ENCODE peak calls at places on chromosomes 3 and 15, in five cellular contexts. L is A549, Z is prostate gland, J is testis, E is IMR-90. K is an unnamed sample.

GRCh38 chr3:150687613-150688012 is 16.1 kb downstream of the ERICH6 start:
- DNase-seq in L (no peak), Z (no peak), J (no peak), E (no peak), K (no peak)

GRCh38 chr3:186915808-186916796 is 14.2 kb upstream of the ST6GAL1 start:
- DNase-seq in L (no peak), Z (peak; percentile 49), J (no peak), E (no peak), K (no peak)

GRCh38 chr3:170701696-170702678 is 116.1 kb upstream of the SLC7A14 start:
- DNase-seq in L (no peak), Z (no peak), J (no peak), E (no peak), K (no peak)

GRCh38 chr15:33201376-33202189 is 7.1 kb upstream of the FMN1 start:
- DNase-seq in L (peak; percentile 91), Z (no peak), J (no peak), E (peak; percentile 20), K (peak; percentile 75)

GRCh38 chr3:196793224-196793623 is 53.6 kb downstream of the PAK2 start:
- DNase-seq in L (peak; percentile 69), Z (peak; percentile 25), J (no peak), E (peak; percentile 97), K (no peak)

GRCh38 chr15:36644156-36644896 is 64.9 kb downstream of the CDIN1 start:
- DNase-seq in L (no peak), Z (no peak), J (no peak), E (no peak), K (no peak)

GRCh38 chr3:126310816-126311215 is 46.4 kb downstream of the KLF15 start:
- DNase-seq in L (no peak), Z (no peak), J (no peak), E (no peak), K (no peak)

GRCh38 chr3:2516762-2517441 is 418.2 kb downstream of the CNTN4 start:
- DNase-seq in L (no peak), Z (no peak), J (no peak), E (no peak), K (no peak)

GRCh38 chr3:17136251-17136721 is 251.5 kb downstream of the PLCL2 start:
- DNase-seq in L (no peak), Z (no peak), J (peak; percentile 89), E (no peak), K (peak; percentile 29)

GRCh38 chr15:68626739-68627138 is 47.9 kb downstream of the CORO2B start:
- DNase-seq in L (no peak), Z (no peak), J (no peak), E (peak; percentile 58), K (no peak)

GRCh38 chr3:132513057-132513456 is 84.0 kb upstream of the ACKR4 start:
- DNase-seq in L (no peak), Z (no peak), J (no peak), E (no peak), K (no peak)

GRCh38 chr3:155847993-155848392 is 6.2 kb downstream of the SLC33A1 start:
- DNase-seq in L (no peak), Z (no peak), J (no peak), E (no peak), K (no peak)

GRCh38 chr3:42991369-42992315 is 12.5 kb downstream of the GASK1A start:
- DNase-seq in L (no peak), Z (no peak), J (no peak), E (peak; percentile 9), K (no peak)

GRCh38 chr3:49120096-49120437 is 556 bp downstream of the USP19 start:
- DNase-seq in L (no peak), Z (no peak), J (no peak), E (peak; percentile 6), K (no peak)

GRCh38 chr3:94234177-94234788 is 171.4 kb downstream of the NSUN3 start:
- DNase-seq in L (peak; percentile 60), Z (peak; percentile 20), J (peak; percentile 62), E (peak; percentile 44), K (peak; percentile 17)

GRCh38 chr15:76987896-76988860 is 6.7 kb upstream of the PSTPIP1 start:
- DNase-seq in L (no peak), Z (no peak), J (peak; percentile 44), E (no peak), K (peak; percentile 58)

GRCh38 chr3:115581347-115582135 is 41.8 kb upstream of the GAP43 start:
- DNase-seq in L (no peak), Z (no peak), J (no peak), E (peak; percentile 15), K (no peak)

GRCh38 chr3:186515115-186515514 is 29.1 kb downstream of the CRYGS start:
- DNase-seq in L (no peak), Z (no peak), J (no peak), E (no peak), K (no peak)

GRCh38 chr15:37973856-37974255 is 39.4 kb downstream of the TMCO5A start:
- DNase-seq in L (no peak), Z (no peak), J (no peak), E (peak; percentile 24), K (no peak)

GRCh38 chr3:71430941-71431552 is 152.5 kb downstream of the FOXP1 start:
- DNase-seq in L (no peak), Z (no peak), J (no peak), E (no peak), K (no peak)

GRCh38 chr15:36498922-36499321 is 80.5 kb upstream of the CDIN1 start:
- DNase-seq in L (no peak), Z (no peak), J (no peak), E (no peak), K (no peak)

GRCh38 chr15:87681054-87681453 is 575.5 kb downstream of the NTRK3 start:
- DNase-seq in L (no peak), Z (no peak), J (no peak), E (no peak), K (no peak)

GRCh38 chr3:48472923-48473616 is 26.5 kb downstream of the ATRIP start:
- DNase-seq in L (peak; percentile 92), Z (peak; percentile 88), J (peak; percentile 90), E (peak; percentile 91), K (peak; percentile 93)

GRCh38 chr3:4889896-4890295 is 89.3 kb upstream of the BHLHE40 start:
- DNase-seq in L (no peak), Z (no peak), J (no peak), E (peak; percentile 41), K (no peak)

GRCh38 chr3:43817825-43818224 is 127.1 kb downstream of the ABHD5 start:
- DNase-seq in L (no peak), Z (no peak), J (no peak), E (no peak), K (no peak)

GRCh38 chr3:38519651-38520050 is 23.5 kb downstream of the EXOG start:
- DNase-seq in L (no peak), Z (no peak), J (no peak), E (no peak), K (no peak)

GRCh38 chr15:41992151-41992802 is 19.9 kb upstream of the EHD4 start:
- DNase-seq in L (no peak), Z (no peak), J (no peak), E (no peak), K (no peak)

GRCh38 chr3:50347187-50347813 is 1.8 kb upstream of the ZMYND10 start:
- DNase-seq in L (peak; percentile 62), Z (peak; percentile 73), J (peak; percentile 79), E (peak; percentile 71), K (peak; percentile 83)

GRCh38 chr15:36831125-36831914 is 251.9 kb downstream of the CDIN1 start:
- DNase-seq in L (no peak), Z (no peak), J (no peak), E (peak; percentile 97), K (no peak)

GRCh38 chr3:105585-105984 is 91.0 kb upstream of the CHL1 start:
- DNase-seq in L (no peak), Z (no peak), J (no peak), E (no peak), K (no peak)

GRCh38 chr3:172808969-172809546 is 58.5 kb downstream of the ECT2 start:
- DNase-seq in L (peak; percentile 40), Z (no peak), J (no peak), E (peak; percentile 61), K (no peak)

GRCh38 chr15:81106560-81106959 is 27.5 kb upstream of the CFAP161 start:
- DNase-seq in L (peak; percentile 64), Z (peak; percentile 51), J (peak; percentile 67), E (peak; percentile 87), K (peak; percentile 68)

GRCh38 chr15:83475551-83475950 is 28.4 kb downstream of the SH3GL3 start:
- DNase-seq in L (no peak), Z (no peak), J (no peak), E (peak; percentile 12), K (no peak)

GRCh38 chr3:130671545-130671944 is 75.1 kb downstream of the PIK3R4 start:
- DNase-seq in L (no peak), Z (no peak), J (no peak), E (peak; percentile 16), K (no peak)

DNA sequence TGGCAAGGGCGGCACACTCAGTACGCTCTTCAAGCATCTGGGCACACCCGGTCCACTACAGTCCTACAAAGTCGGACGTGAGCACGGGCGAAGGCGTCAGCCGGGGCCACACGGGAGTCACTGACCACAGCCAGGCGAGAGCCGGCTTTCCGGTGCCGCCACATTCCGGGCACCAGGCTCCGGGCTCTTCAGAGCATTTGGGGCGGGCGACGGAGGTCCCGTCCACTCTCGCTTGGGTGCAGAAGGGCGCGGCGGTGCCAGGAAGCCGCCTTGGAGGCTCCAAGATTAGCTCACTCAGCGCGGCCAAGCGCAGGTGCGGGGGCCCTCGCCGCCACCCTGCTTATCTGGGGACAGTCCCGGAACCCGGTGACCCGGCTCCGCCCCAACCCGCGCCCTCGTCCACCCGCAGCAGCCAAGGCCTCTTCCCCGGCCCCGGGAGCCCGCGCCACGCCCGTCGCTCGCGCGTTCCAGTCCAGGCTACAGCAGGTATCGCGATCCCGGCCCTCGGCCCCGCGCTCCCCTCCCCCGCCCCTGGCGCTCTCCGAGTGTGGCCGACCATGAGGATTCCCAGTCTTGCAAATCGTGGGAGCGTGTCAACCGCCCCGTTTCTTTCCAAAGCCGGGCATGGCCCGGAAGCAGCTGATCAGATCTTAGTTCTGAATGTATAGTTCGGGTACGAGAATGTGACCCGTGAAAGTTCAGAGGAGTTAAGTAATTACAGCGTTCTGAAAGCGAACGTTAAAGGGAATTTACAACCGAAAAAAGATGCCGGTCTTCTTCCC is at the start of gene ADPRH:
- DNase-seq in L (peak; percentile 77), Z (peak; percentile 57), J (peak; percentile 85), E (peak; percentile 17), K (peak; percentile 87)
- TF ChIP-seq POLR2A in L (peak; percentile 44), Z (peak; percentile 18), J (no peak), E (no peak), K (peak; percentile 84)

GRCh38 chr3:67699877-67700276 is 45.5 kb upstream of the SUCLG2 start:
- DNase-seq in L (no peak), Z (no peak), J (no peak), E (no peak), K (no peak)

GRCh38 chr3:67700596-67700995 is 46.2 kb upstream of the SUCLG2 start:
- DNase-seq in L (no peak), Z (no peak), J (no peak), E (no peak), K (no peak)

GRCh38 chr3:67706934-67707333 is 52.5 kb upstream of the SUCLG2 start:
- DNase-seq in L (no peak), Z (no peak), J (no peak), E (peak; percentile 10), K (no peak)

GRCh38 chr3:67704322-67704721 is 49.9 kb upstream of the SUCLG2 start:
- DNase-seq in L (no peak), Z (no peak), J (no peak), E (no peak), K (no peak)
- TF ChIP-seq POLR2A in L (no peak), Z (no peak), J (no peak), E (no peak), K (no peak)

GRCh38 chr15:101269479-101270223 is 7.6 kb downstream of the SELENOS start:
- DNase-seq in L (peak; percentile 53), Z (no peak), J (no peak), E (no peak), K (peak; percentile 35)
- TF ChIP-seq POLR2A in L (no peak), Z (no peak), J (no peak), E (no peak), K (no peak)

GRCh38 chr3:129001101-129001816 is at the start of gene EFCC1:
- DNase-seq in L (no peak), Z (peak; percentile 25), J (peak; percentile 82), E (no peak), K (peak; percentile 49)
- TF ChIP-seq POLR2A in L (no peak), Z (no peak), J (no peak), E (no peak), K (no peak)